ENCODE peak calls at places on chromosomes 6 and 20, in seven cellular contexts. H, U, C, A, W, R and L are unnamed samples.

GRCh38 chr6:56719310-56719709 is 76.6 kb upstream of the DST start:
- DNase-seq in W (no peak), R (no peak), U (no peak), H (no peak), C (no peak), A (peak), L (no peak)

GRCh38 chr6:9711313-9711712 is 703.6 kb downstream of the TFAP2A start:
- DNase-seq in R (no peak), W (no peak), C (no peak), A (no peak), H (no peak), U (no peak), L (no peak)

GRCh38 chr20:60966031-60966430 is 286.0 kb upstream of the CDH4 start:
- DNase-seq in U (no peak), A (no peak), R (no peak), W (no peak), H (no peak), C (no peak), L (no peak)

GRCh38 chr6:148980234-148980633 is 233.4 kb downstream of the UST start:
- DNase-seq in R (no peak), U (peak), A (no peak), W (no peak), H (no peak), C (no peak), L (no peak)

GRCh38 chr20:4483481-4483880 is 238.2 kb upstream of the PRND start:
- DNase-seq in C (no peak), U (peak), W (no peak), A (peak), H (no peak), R (no peak), L (no peak)

GRCh38 chr6:116444092-116444491 is 17.1 kb upstream of the CALHM6 start:
- DNase-seq in U (peak), C (no peak), W (peak), A (peak), R (no peak), H (no peak), L (no peak)

GRCh38 chr20:53870426-53871199 is 199.8 kb downstream of the BCAS1 start:
- DNase-seq in H (no peak), C (no peak), U (no peak), A (no peak), R (no peak), W (peak), L (no peak)

GRCh38 chr6:148790817-148791216 is 44.0 kb downstream of the UST start:
- DNase-seq in R (no peak), U (no peak), A (no peak), W (no peak), H (no peak), C (no peak), L (no peak)

GRCh38 chr6:28597217-28597835 is 71.6 kb downstream of the GPX5 start:
- DNase-seq in R (no peak), W (no peak), U (peak), H (no peak), C (no peak), A (peak), L (no peak)

GRCh38 chr6:142744836-142745235 is 200.1 kb downstream of the HIVEP2 start:
- DNase-seq in R (no peak), A (peak), C (no peak), H (no peak), U (no peak), W (no peak), L (no peak)

GRCh38 chr6:168196385-168196860 is 117.4 kb upstream of the FRMD1 start:
- DNase-seq in C (peak), W (no peak), R (no peak), H (no peak), A (no peak), U (no peak), L (no peak)

GRCh38 chr6:81875776-81876293 is 123.4 kb upstream of the TENT5A start:
- DNase-seq in C (no peak), A (no peak), U (no peak), H (no peak), W (no peak), R (no peak), L (no peak)

GRCh38 chr20:39706089-39706721 is 744.1 kb downstream of the DHX35 start:
- DNase-seq in A (no peak), H (peak), W (no peak), C (no peak), U (peak), R (no peak), L (no peak)

GRCh38 chr6:119493980-119494379 is 144.4 kb upstream of the MAN1A1 start:
- DNase-seq in H (no peak), A (no peak), C (no peak), U (no peak), R (no peak), W (no peak), L (no peak)

GRCh38 chr6:25659633-25660368 is 7.8 kb downstream of the SCGN start:
- DNase-seq in R (no peak), A (no peak), W (no peak), C (no peak), H (no peak), U (no peak), L (no peak)

GRCh38 chr6:53476979-53477378 is 67.9 kb downstream of the GCLC start:
- DNase-seq in H (no peak), C (no peak), R (no peak), W (no peak), A (peak), U (no peak), L (no peak)

GRCh38 chr6:109834131-109834530 is 143.0 kb downstream of the FIG4 start:
- DNase-seq in W (no peak), C (no peak), R (no peak), A (no peak), H (no peak), U (peak), L (no peak)

GRCh38 chr6:36545767-36546663 is 1.3 kb downstream of the STK38 start:
- DNase-seq in H (no peak), C (no peak), R (no peak), A (no peak), W (peak), U (peak), L (no peak)

GRCh38 chr6:21327326-21328140 is 266.0 kb upstream of the SOX4 start:
- DNase-seq in U (no peak), R (no peak), H (no peak), C (no peak), A (no peak), W (no peak), L (no peak)

GRCh38 chr6:132728616-132729015 is 14.8 kb upstream of the VNN1 start:
- DNase-seq in C (no peak), R (no peak), W (no peak), U (no peak), H (no peak), A (no peak), L (no peak)

GRCh38 chr6:139923964-139924475 is 549.6 kb upstream of the CITED2 start:
- DNase-seq in H (no peak), R (no peak), A (no peak), C (no peak), W (no peak), U (no peak), L (no peak)

GRCh38 chr6:132971676-132972075 is 157.3 kb downstream of the RPS12 start:
- DNase-seq in A (no peak), W (no peak), R (no peak), C (no peak), U (no peak), H (no peak), L (no peak)

GRCh38 chr6:37048851-37049734 is 43.6 kb downstream of the FGD2 start:
- DNase-seq in A (peak), U (peak), W (peak), C (peak), R (peak), H (peak), L (peak)

GRCh38 chr6:129889580-129889979 is 28.5 kb upstream of the TMEM244 start:
- DNase-seq in A (peak), U (peak), C (no peak), W (no peak), H (no peak), R (no peak), L (no peak)

GRCh38 chr20:45971425-45971674 is 653 bp downstream of the ZNF335 start:
- DNase-seq in H (no peak), U (no peak), W (no peak), C (no peak), R (peak), A (no peak), L (no peak)

GRCh38 chr6:113375950-113376846 is 480.9 kb upstream of the MARCKS start:
- DNase-seq in W (no peak), C (no peak), R (no peak), U (peak), H (no peak), A (peak), L (no peak)

GRCh38 chr6:142940487-142940886 is 4.5 kb downstream of the HIVEP2 start:
- DNase-seq in H (no peak), W (no peak), U (peak), A (peak), C (no peak), R (no peak), L (no peak)

GRCh38 chr6:37987559-37987958 is 168.0 kb downstream of the ZFAND3 start:
- DNase-seq in C (no peak), H (no peak), U (no peak), R (no peak), A (no peak), W (no peak), L (no peak)

GRCh38 chr6:96725276-96725675 is 112.0 kb downstream of the GPR63 start:
- DNase-seq in A (no peak), C (no peak), H (no peak), W (no peak), R (no peak), U (no peak), L (no peak)

GRCh38 chr20:49482621-49483017 is at the start of gene KCNB1:
- DNase-seq in U (peak), C (no peak), R (no peak), H (peak), A (peak), W (peak), L (peak)

GRCh38 chr6:19024737-19025136 is 637.6 kb downstream of the RNF144B start:
- DNase-seq in A (peak), H (no peak), W (no peak), R (no peak), U (peak), C (no peak), L (no peak)

GRCh38 chr6:16781348-16782169 is 20.3 kb upstream of the ATXN1 start:
- DNase-seq in U (no peak), W (no peak), C (no peak), A (no peak), R (no peak), H (no peak), L (no peak)

GRCh38 chr6:149515494-149515893 is 30.3 kb downstream of the PPIL4 start:
- DNase-seq in H (no peak), W (no peak), A (no peak), C (no peak), R (no peak), U (no peak), L (no peak)

GRCh38 chr20:36173451-36173933 is 19.0 kb downstream of the EPB41L1 start:
- DNase-seq in C (no peak), A (peak), W (no peak), H (no peak), R (no peak), U (no peak), L (no peak)

GRCh38 chr6:3328145-3328544 is 69.4 kb downstream of the PSMG4 start:
- DNase-seq in A (no peak), U (peak), R (no peak), H (no peak), W (no peak), C (no peak), L (no peak)

GRCh38 chr6:106223300-106223930 is 102.1 kb downstream of the ATG5 start:
- DNase-seq in A (peak), U (peak), C (peak), R (no peak), W (peak), H (no peak), L (no peak)

GRCh38 chr20:57157106-57157691 is 109.2 kb downstream of the BMP7 start:
- DNase-seq in W (peak), H (no peak), R (no peak), U (no peak), C (no peak), A (no peak), L (no peak)

GRCh38 chr6:158907931-158908330 is 88.8 kb upstream of the EZR start:
- DNase-seq in U (no peak), W (no peak), H (no peak), A (no peak), R (no peak), C (no peak), L (no peak)

GRCh38 chr6:118551673-118552063 is 3.6 kb downstream of the PLN start:
- DNase-seq in R (no peak), A (peak), H (no peak), U (peak), C (no peak), W (no peak), L (no peak)

GRCh38 chr6:138485586-138486248 is 13.6 kb downstream of the NHSL1 start:
- DNase-seq in H (no peak), U (no peak), C (no peak), W (no peak), A (no peak), R (no peak), L (no peak)

DNA sequence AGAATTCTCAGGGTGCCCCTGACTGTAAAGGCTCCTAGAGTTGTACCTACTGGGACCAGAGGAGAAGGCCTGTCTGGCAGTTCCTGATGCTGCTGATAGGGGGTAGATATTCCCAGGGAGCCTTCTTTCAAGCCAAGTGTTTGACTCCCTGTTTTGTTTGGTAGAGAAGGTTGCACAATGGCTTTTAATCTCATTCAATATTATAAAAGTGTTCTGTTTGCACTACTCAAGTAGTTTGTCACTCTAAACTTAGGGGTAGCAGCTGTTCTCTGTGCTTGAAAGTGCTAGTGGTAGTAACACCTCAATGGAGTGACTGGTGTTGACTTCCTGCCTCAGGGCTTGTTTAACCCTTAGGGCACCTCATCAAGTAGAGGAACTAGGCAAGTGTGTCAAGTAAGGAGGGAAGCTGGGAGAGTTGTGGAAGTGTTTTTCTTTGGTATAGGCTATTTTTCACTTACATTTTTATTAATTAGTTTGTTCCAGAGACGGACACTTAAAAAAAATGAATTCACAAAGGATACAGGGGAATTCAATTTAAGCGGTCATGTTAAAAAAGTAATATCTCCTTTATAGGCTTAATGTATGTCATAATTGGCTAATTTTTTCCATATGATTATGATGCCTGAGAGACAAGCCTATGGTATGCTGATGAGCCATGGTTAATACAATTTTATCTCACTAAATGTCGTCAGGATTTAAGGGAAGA is 38.1 kb downstream of the BICRAL start:
- DNase-seq in H (no peak), A (no peak), W (no peak), R (no peak), C (no peak), U (peak), L (no peak)
- TF ChIP-seq CTCF in H (no peak), A (peak), W (no peak), R (peak), C (no peak), U (peak), L (no peak)

GRCh38 chr6:100658486-100658885 is 193.8 kb upstream of the SIM1 start:
- DNase-seq in C (no peak), H (no peak), U (no peak), W (no peak), A (no peak), R (no peak), L (no peak)

GRCh38 chr6:100663219-100663863 is 198.6 kb upstream of the SIM1 start:
- DNase-seq in H (no peak), A (peak), U (peak), R (no peak), C (no peak), W (no peak), L (no peak)

DNA sequence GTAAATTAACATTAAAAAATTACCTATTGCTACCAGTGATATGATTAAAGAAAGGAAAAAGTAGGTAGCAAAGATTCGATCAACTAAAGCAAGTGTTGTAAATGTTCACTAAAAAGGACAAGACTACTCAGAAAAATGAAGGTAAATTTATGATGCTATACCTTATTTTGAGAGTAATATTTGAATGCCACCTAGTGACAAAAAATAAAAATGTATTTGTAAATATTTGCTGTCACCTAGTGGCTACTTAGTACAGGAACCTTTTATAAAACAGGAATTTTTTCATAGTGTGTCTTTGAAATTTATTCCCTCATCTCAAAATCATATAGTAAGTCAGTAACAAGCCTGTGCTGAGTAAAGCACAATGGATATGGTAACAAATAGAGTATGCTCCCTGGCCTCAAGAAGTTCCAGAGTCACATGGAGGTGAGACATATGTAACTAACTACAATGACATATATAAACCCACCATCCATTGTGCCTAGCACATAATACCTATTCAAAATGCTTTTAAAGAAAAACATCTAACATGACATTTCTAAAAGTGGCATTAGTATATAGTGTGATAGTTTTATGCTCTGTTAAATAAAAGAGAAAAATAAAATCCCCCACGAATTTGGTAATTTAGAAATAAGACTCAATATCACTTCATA is 193.1 kb upstream of the SIM1 start:
- DNase-seq in A (peak), W (peak), H (no peak), U (peak), C (no peak), R (no peak), L (no peak)
- TF ChIP-seq CTCF in A (peak), W (peak), H (no peak), U (peak), C (no peak), R (no peak), L (no peak)

GRCh38 chr6:7615611-7616383 is 25.8 kb downstream of the SNRNP48 start:
- DNase-seq in W (peak), U (peak), C (no peak), A (peak), H (no peak), R (no peak), L (no peak)

GRCh38 chr6:7621761-7622160 is 31.8 kb downstream of the SNRNP48 start:
- DNase-seq in U (peak), A (peak), C (no peak), R (no peak), H (no peak), W (no peak), L (no peak)

DNA sequence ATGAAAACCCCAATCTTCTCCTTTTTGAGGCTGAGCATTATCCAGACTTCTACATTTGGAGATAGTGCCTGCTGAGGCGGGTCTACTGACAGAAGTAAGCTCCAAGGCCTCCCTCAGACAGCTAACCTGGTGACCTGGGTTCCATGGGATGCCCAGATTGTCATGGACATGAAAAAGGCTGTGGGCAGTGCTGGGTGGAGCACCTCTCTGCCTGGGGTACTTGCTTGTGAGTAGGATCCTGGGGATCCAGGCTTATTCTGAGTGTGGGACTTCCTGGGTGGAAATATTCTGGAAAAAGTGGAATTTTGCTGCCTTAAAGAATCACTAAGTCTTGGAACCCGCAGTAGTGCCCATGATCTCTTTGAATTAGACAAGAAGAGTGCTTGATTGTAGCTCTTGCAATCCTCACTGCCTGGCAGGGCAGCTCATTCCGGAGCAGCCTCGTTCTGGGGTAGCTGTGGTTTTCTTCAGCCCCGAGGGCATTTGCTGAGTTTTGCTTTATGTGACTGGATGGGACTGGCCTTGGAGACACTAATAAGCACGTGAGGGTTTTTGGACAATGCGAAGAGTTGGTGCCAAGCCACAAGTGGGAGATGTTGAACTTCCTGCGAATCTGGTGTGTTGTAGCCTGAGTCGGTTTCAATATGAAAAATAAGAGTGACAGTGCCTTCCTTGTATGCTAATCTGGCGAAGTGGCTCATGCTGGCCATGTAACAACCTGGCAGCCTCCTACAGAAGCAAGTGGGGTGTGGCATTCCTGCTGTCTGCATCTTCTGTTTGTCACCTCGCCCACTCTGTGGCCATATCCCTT is 28.2 kb downstream of the SNRNP48 start:
- DNase-seq in A (peak), U (peak), C (peak), R (no peak), H (no peak), W (peak), L (no peak)
- TF ChIP-seq CTCF in A (peak), U (no peak), C (no peak), R (no peak), H (no peak), W (no peak), L (no peak)

GRCh38 chr6:135673671-135674309 is 176.2 kb upstream of the AHI1 start:
- DNase-seq in H (no peak), A (no peak), C (peak), R (no peak), W (no peak), U (no peak), L (no peak)

GRCh38 chr6:135675026-135675425 is 176.5 kb upstream of the PDE7B start:
- DNase-seq in W (no peak), A (no peak), C (no peak), R (no peak), H (no peak), U (no peak), L (no peak)

GRCh38 chr6:135680964-135681913 is 170.3 kb upstream of the PDE7B start:
- DNase-seq in R (no peak), W (no peak), A (no peak), H (no peak), U (no peak), C (no peak), L (no peak)

GRCh38 chr6:135672256-135672655 is 174.7 kb upstream of the AHI1 start:
- DNase-seq in U (no peak), R (no peak), A (no peak), W (no peak), C (no peak), H (no peak), L (no peak)

GRCh38 chr6:135675862-135676261 is 175.6 kb upstream of the PDE7B start:
- DNase-seq in W (peak), U (peak), A (peak), R (no peak), H (no peak), C (no peak), L (no peak)
- TF ChIP-seq CTCF in W (peak), U (no peak), A (peak), R (no peak), H (no peak), C (no peak), L (peak)

GRCh38 chr6:12051861-12052368 is 39.8 kb downstream of the HIVEP1 start:
- DNase-seq in C (no peak), U (no peak), H (no peak), R (no peak), A (no peak), W (peak), L (no peak)
- TF ChIP-seq CTCF in C (no peak), U (no peak), H (no peak), R (no peak), A (no peak), W (peak), L (no peak)